ENCODE peak calls at places on chromosomes 1 and 21, in nine cellular contexts. One of them, this sample, is unnamed.
A peak's percentile ranks its signal among the peaks of the same experiment; 100 is the strongest.

GRCh38 chr1:169584483-169585144 is 1.7 kb downstream of the F5 start:
- DNase-seq in GM06990: no peak
- DNase-seq in body of pancreas: no peak
- DNase-seq in hepatocyte: no peak
- DNase-seq in lung: no peak
- DNase-seq in heart right ventricle: no peak
- DNase-seq in adrenal gland: no peak
- DNase-seq in IMR-90: no peak
- DNase-seq in uterus: no peak
- DNase-seq in this sample: no peak

GRCh38 chr1:197510691-197511378 is 242.8 kb downstream of the CRB1 start:
- DNase-seq in hepatocyte: no peak
- DNase-seq in IMR-90: no peak
- DNase-seq in heart right ventricle: no peak
- DNase-seq in lung: no peak
- DNase-seq in uterus: no peak
- DNase-seq in GM06990: no peak
- DNase-seq in adrenal gland: no peak
- DNase-seq in body of pancreas: no peak
- DNase-seq in this sample: no peak

GRCh38 chr1:112793631-112794565 is 78.8 kb upstream of the PPM1J start:
- DNase-seq in heart right ventricle: no peak
- DNase-seq in hepatocyte: no peak
- DNase-seq in body of pancreas: no peak
- DNase-seq in IMR-90: no peak
- DNase-seq in uterus: no peak
- DNase-seq in adrenal gland: no peak
- DNase-seq in GM06990: no peak
- DNase-seq in lung: no peak
- DNase-seq in this sample: no peak

GRCh38 chr1:157849229-157849875 is 7.7 kb upstream of the CD5L start:
- DNase-seq in hepatocyte: no peak
- DNase-seq in uterus: no peak
- DNase-seq in IMR-90: no peak
- DNase-seq in body of pancreas: no peak
- DNase-seq in GM06990: peak; percentile 47
- DNase-seq in adrenal gland: no peak
- DNase-seq in heart right ventricle: no peak
- DNase-seq in lung: no peak
- DNase-seq in this sample: no peak

GRCh38 chr1:31587720-31588423 is 11.6 kb downstream of the TINAGL1 start:
- DNase-seq in hepatocyte: peak; percentile 76
- DNase-seq in lung: peak; percentile 69
- DNase-seq in adrenal gland: peak; percentile 90
- DNase-seq in heart right ventricle: peak; percentile 73
- DNase-seq in GM06990: peak; percentile 30
- DNase-seq in body of pancreas: peak; percentile 76
- DNase-seq in IMR-90: no peak
- DNase-seq in uterus: peak; percentile 73
- DNase-seq in this sample: peak; percentile 28

GRCh38 chr21:19489930-19490329 is 1086.3 kb upstream of the TMPRSS15 start:
- DNase-seq in adrenal gland: no peak
- DNase-seq in lung: no peak
- DNase-seq in IMR-90: no peak
- DNase-seq in uterus: no peak
- DNase-seq in GM06990: no peak
- DNase-seq in body of pancreas: peak; percentile 47
- DNase-seq in hepatocyte: no peak
- DNase-seq in heart right ventricle: no peak
- DNase-seq in this sample: no peak

GRCh38 chr1:181416268-181416855 is 67.0 kb upstream of the CACNA1E start:
- DNase-seq in body of pancreas: no peak
- DNase-seq in hepatocyte: peak; percentile 26
- DNase-seq in heart right ventricle: no peak
- DNase-seq in adrenal gland: no peak
- DNase-seq in lung: no peak
- DNase-seq in GM06990: no peak
- DNase-seq in uterus: no peak
- DNase-seq in IMR-90: no peak
- DNase-seq in this sample: no peak

GRCh38 chr1:19922015-19922688 is 1.3 kb downstream of the PLA2G2E start:
- DNase-seq in lung: no peak
- DNase-seq in IMR-90: no peak
- DNase-seq in hepatocyte: no peak
- DNase-seq in uterus: no peak
- DNase-seq in heart right ventricle: no peak
- DNase-seq in GM06990: no peak
- DNase-seq in adrenal gland: no peak
- DNase-seq in body of pancreas: no peak
- DNase-seq in this sample: no peak

GRCh38 chr1:244212219-244212618 is 161.1 kb downstream of the ZBTB18 start:
- DNase-seq in hepatocyte: no peak
- DNase-seq in body of pancreas: no peak
- DNase-seq in GM06990: no peak
- DNase-seq in adrenal gland: no peak
- DNase-seq in lung: no peak
- DNase-seq in uterus: no peak
- DNase-seq in IMR-90: no peak
- DNase-seq in heart right ventricle: no peak
- DNase-seq in this sample: no peak

GRCh38 chr1:229557214-229557850 is 1.2 kb downstream of the ABCB10 start:
- DNase-seq in uterus: no peak
- DNase-seq in heart right ventricle: no peak
- DNase-seq in adrenal gland: peak; percentile 31
- DNase-seq in body of pancreas: no peak
- DNase-seq in hepatocyte: peak; percentile 29
- DNase-seq in GM06990: no peak
- DNase-seq in lung: no peak
- DNase-seq in IMR-90: peak; percentile 34
- DNase-seq in this sample: no peak

GRCh38 chr1:75615664-75616435 is 4.9 kb upstream of the SLC44A5 start:
- DNase-seq in GM06990: peak; percentile 24
- DNase-seq in uterus: no peak
- DNase-seq in hepatocyte: peak; percentile 78
- DNase-seq in adrenal gland: no peak
- DNase-seq in lung: peak; percentile 27
- DNase-seq in IMR-90: peak; percentile 21
- DNase-seq in heart right ventricle: peak; percentile 30
- DNase-seq in body of pancreas: peak; percentile 30
- DNase-seq in this sample: peak; percentile 46

GRCh38 chr1:116910379-116911165 is 856 bp downstream of the PTGFRN start:
- DNase-seq in heart right ventricle: peak; percentile 52
- DNase-seq in hepatocyte: peak; percentile 64
- DNase-seq in GM06990: peak; percentile 54
- DNase-seq in lung: peak; percentile 47
- DNase-seq in uterus: peak; percentile 37
- DNase-seq in body of pancreas: peak; percentile 70
- DNase-seq in adrenal gland: peak; percentile 60
- DNase-seq in IMR-90: no peak
- DNase-seq in this sample: peak; percentile 19

GRCh38 chr1:1435094-1435903 is at the start of gene VWA1:
- DNase-seq in GM06990: peak; percentile 62
- DNase-seq in hepatocyte: peak; percentile 92
- DNase-seq in adrenal gland: no peak
- DNase-seq in uterus: peak; percentile 73
- DNase-seq in IMR-90: peak; percentile 58
- DNase-seq in lung: peak; percentile 59
- DNase-seq in body of pancreas: peak; percentile 68
- DNase-seq in heart right ventricle: peak; percentile 83
- DNase-seq in this sample: peak; percentile 81

GRCh38 chr21:43933146-43933673 is 68.2 kb downstream of the AGPAT3 start:
- DNase-seq in heart right ventricle: no peak
- DNase-seq in body of pancreas: no peak
- DNase-seq in hepatocyte: no peak
- DNase-seq in IMR-90: no peak
- DNase-seq in uterus: no peak
- DNase-seq in adrenal gland: no peak
- DNase-seq in lung: no peak
- DNase-seq in GM06990: no peak
- DNase-seq in this sample: no peak

GRCh38 chr1:46571691-46572225 is 20.3 kb upstream of the KNCN start:
- DNase-seq in lung: no peak
- DNase-seq in IMR-90: no peak
- DNase-seq in heart right ventricle: no peak
- DNase-seq in GM06990: no peak
- DNase-seq in uterus: no peak
- DNase-seq in hepatocyte: no peak
- DNase-seq in adrenal gland: no peak
- DNase-seq in body of pancreas: no peak
- DNase-seq in this sample: no peak

GRCh38 chr1:46577671-46578070 is 26.2 kb upstream of the KNCN start:
- DNase-seq in hepatocyte: no peak
- DNase-seq in adrenal gland: no peak
- DNase-seq in uterus: no peak
- DNase-seq in IMR-90: no peak
- DNase-seq in lung: no peak
- DNase-seq in heart right ventricle: no peak
- DNase-seq in body of pancreas: no peak
- DNase-seq in GM06990: no peak
- DNase-seq in this sample: no peak

GRCh38 chr1:46575300-46575699 is 23.9 kb upstream of the KNCN start:
- DNase-seq in uterus: no peak
- DNase-seq in heart right ventricle: no peak
- DNase-seq in IMR-90: no peak
- DNase-seq in lung: no peak
- DNase-seq in adrenal gland: no peak
- DNase-seq in body of pancreas: no peak
- DNase-seq in hepatocyte: no peak
- DNase-seq in GM06990: no peak
- DNase-seq in this sample: no peak

GRCh38 chr1:46576564-46576963 is 25.1 kb upstream of the KNCN start:
- DNase-seq in hepatocyte: no peak
- DNase-seq in GM06990: no peak
- DNase-seq in adrenal gland: no peak
- DNase-seq in IMR-90: no peak
- DNase-seq in uterus: no peak
- DNase-seq in heart right ventricle: no peak
- DNase-seq in body of pancreas: no peak
- DNase-seq in lung: no peak
- DNase-seq in this sample: no peak

DNA sequence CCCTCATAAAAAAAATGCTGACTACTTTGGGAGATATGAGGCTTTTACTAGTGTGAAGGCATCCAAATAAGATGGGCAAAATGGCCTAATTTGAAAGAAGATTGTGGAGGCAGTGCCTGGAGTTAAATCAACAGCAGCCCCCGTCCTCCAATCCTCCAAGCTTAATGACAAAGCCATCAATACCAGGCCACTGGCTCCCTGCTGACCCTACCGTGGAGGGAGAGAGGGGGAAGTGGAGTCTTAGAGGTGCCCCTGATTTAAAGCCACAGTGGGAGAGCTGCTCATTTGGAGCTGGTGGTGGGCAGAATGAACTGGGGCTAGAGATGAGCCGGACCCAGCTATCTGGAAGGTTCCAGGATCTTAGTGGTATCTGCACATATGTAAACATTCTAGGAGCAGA is 24.3 kb upstream of the KNCN start:
- DNase-seq in GM06990: no peak
- DNase-seq in adrenal gland: no peak
- DNase-seq in IMR-90: no peak
- DNase-seq in heart right ventricle: no peak
- DNase-seq in body of pancreas: no peak
- DNase-seq in uterus: no peak
- DNase-seq in lung: no peak
- DNase-seq in hepatocyte: no peak
- DNase-seq in this sample: no peak
- H3K36me3 ChIP-seq in GM06990: peaks cover 13% of the 10 kb centered on the region
- H3K36me3 ChIP-seq in adrenal gland: peaks cover 53% of the 10 kb centered on the region
- H3K36me3 ChIP-seq in IMR-90: peaks cover 36% of the 10 kb centered on the region
- H3K36me3 ChIP-seq in heart right ventricle: peaks cover 27% of the 10 kb centered on the region
- H3K36me3 ChIP-seq in body of pancreas: peaks cover 12% of the 10 kb centered on the region
- H3K36me3 ChIP-seq in uterus: no peaks in the 10 kb centered on the region
- H3K36me3 ChIP-seq in lung: peaks cover 12% of the 10 kb centered on the region
- H3K36me3 ChIP-seq in hepatocyte: no peaks in the 10 kb centered on the region
- H3K36me3 ChIP-seq in this sample: peaks cover 75% of the 10 kb centered on the region

DNA sequence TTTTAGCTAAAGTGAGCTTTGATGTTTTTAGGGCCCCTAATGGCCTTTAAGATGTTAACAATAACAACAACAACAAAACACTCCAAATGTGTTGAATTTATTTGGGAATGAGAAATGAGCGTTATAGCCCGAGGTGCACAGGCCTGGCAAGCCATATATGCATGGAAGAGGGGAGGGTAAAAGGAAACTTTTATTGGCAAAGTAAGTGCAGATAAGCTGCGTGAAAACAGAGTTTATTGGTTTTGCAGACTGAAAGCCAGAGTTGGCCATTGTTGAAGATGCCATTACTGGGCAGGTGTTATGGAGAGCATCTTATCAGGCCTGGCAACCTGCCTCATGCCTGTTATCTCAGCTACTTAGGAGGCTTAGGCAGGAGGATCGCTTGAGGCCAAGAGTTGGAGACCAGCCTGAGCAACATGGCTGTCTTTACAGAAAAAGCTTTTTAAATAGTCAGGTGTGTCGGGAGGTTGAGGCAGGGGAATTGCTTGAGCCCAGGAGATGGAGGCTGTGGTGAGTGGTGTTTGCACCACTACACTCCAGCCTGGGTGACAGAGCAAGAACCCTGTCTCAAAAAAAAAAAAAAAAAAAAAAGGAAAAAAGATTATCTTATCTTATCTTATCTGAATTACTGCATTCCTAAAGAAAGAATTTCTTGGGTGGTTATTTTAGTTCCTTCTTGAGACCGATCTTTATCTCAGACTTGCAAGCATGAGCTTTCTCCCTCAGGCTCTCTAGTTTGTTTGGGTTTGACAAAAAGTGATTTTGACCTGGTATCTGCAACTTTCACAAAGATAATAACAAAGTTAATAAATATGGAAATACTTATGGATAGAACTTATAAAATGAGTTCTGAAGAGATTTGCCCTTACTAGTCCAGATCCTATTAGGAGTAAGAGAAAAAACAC is 1.7 kb downstream of the PATJ start:
- DNase-seq in GM06990: no peak
- DNase-seq in adrenal gland: no peak
- DNase-seq in hepatocyte: peak; percentile 8
- DNase-seq in IMR-90: peak; percentile 8
- DNase-seq in uterus: no peak
- DNase-seq in heart right ventricle: no peak
- DNase-seq in lung: no peak
- DNase-seq in body of pancreas: no peak
- DNase-seq in this sample: peak; percentile 55
- H3K4me3 ChIP-seq in GM06990: no peak overlapping the region
- H3K4me3 ChIP-seq in adrenal gland: no peak overlapping the region
- H3K4me3 ChIP-seq in hepatocyte: peak overlapping the region; percentile 78
- H3K4me3 ChIP-seq in IMR-90: no peak overlapping the region
- H3K4me3 ChIP-seq in uterus: no peak overlapping the region
- H3K4me3 ChIP-seq in heart right ventricle: peak overlapping the region; percentile 88
- H3K4me3 ChIP-seq in lung: no peak overlapping the region
- H3K4me3 ChIP-seq in body of pancreas: no peak overlapping the region
- H3K4me3 ChIP-seq in this sample: no peak overlapping the region

GRCh38 chr1:237591353-237591752 is 299.4 kb downstream of the ZP4 start:
- DNase-seq in body of pancreas: no peak
- DNase-seq in IMR-90: no peak
- DNase-seq in lung: no peak
- DNase-seq in heart right ventricle: no peak
- DNase-seq in hepatocyte: no peak
- DNase-seq in uterus: no peak
- DNase-seq in GM06990: no peak
- DNase-seq in adrenal gland: no peak
- DNase-seq in this sample: no peak
- TF ChIP-seq CTCF in body of pancreas: no peak
- TF ChIP-seq CTCF in IMR-90: no peak
- TF ChIP-seq CTCF in lung: no peak
- TF ChIP-seq CTCF in heart right ventricle: no peak
- TF ChIP-seq CTCF in hepatocyte: no peak
- TF ChIP-seq CTCF in uterus: no peak
- TF ChIP-seq CTCF in GM06990: no peak
- TF ChIP-seq CTCF in adrenal gland: no peak
- TF ChIP-seq CTCF in this sample: no peak

GRCh38 chr21:37128069-37128468 is 55.0 kb downstream of the TTC3 start:
- DNase-seq in lung: no peak
- DNase-seq in adrenal gland: no peak
- DNase-seq in body of pancreas: no peak
- DNase-seq in hepatocyte: no peak
- DNase-seq in GM06990: no peak
- DNase-seq in heart right ventricle: no peak
- DNase-seq in uterus: no peak
- DNase-seq in IMR-90: no peak
- DNase-seq in this sample: no peak
- H3K36me3 ChIP-seq in lung: peaks cover 19% of the 10 kb centered on the region
- H3K36me3 ChIP-seq in adrenal gland: peaks cover 39% of the 10 kb centered on the region
- H3K36me3 ChIP-seq in body of pancreas: peaks cover under 1% of the 10 kb centered on the region
- H3K36me3 ChIP-seq in hepatocyte: no peaks in the 10 kb centered on the region
- H3K36me3 ChIP-seq in GM06990: peaks cover 4% of the 10 kb centered on the region
- H3K36me3 ChIP-seq in heart right ventricle: peaks cover 27% of the 10 kb centered on the region
- H3K36me3 ChIP-seq in uterus: no peaks in the 10 kb centered on the region
- H3K36me3 ChIP-seq in IMR-90: peaks cover 31% of the 10 kb centered on the region
- H3K36me3 ChIP-seq in this sample: no peaks in the 10 kb centered on the region